ENCODE peak calls at places on chromosomes 16 and 17, in seven cellular contexts. D is nephron progenitor cell, O is AG09319, H is adrenal gland, Y is foreskin fibroblast, X is A549, I is epithelial cell of esophagus. A is an unnamed sample.

GRCh38 chr17:19354123-19354522 is 8.4 kb downstream of the B9D1 start:
- DNase-seq in O (peak), X (no peak), I (peak), Y (peak), H (no peak), D (no peak), A (no peak)

GRCh38 chr17:45873728-45874127 is 20.6 kb upstream of the MAPT start:
- DNase-seq in O (no peak), D (peak), I (peak), X (no peak), Y (no peak), H (no peak), A (no peak)

GRCh38 chr16:50389900-50390896 is 21.4 kb upstream of the BRD7 start:
- DNase-seq in X (no peak), O (no peak), D (no peak), Y (no peak), H (no peak), I (no peak), A (no peak)

GRCh38 chr16:79175286-79176057 is 425.1 kb downstream of the MAF start:
- DNase-seq in H (no peak), I (no peak), Y (no peak), X (no peak), O (no peak), D (no peak), A (no peak)

GRCh38 chr16:10828851-10829331 is 10.3 kb upstream of the TVP23A start:
- DNase-seq in H (peak), O (peak), D (no peak), X (no peak), I (peak), Y (peak), A (no peak)

GRCh38 chr16:73545713-73546112 is 497.8 kb upstream of the ZFHX3 start:
- DNase-seq in Y (no peak), H (no peak), X (no peak), D (no peak), O (no peak), I (no peak), A (no peak)

GRCh38 chr16:48081656-48082055 is 74.1 kb downstream of the ABCC12 start:
- DNase-seq in Y (peak), D (no peak), H (no peak), O (peak), X (peak), I (peak), A (no peak)

GRCh38 chr16:34743115-34743514 is 1283.7 kb downstream of the TP53TG3F start:
- DNase-seq in I (no peak), Y (no peak), O (no peak), H (no peak), X (no peak), D (no peak), A (no peak)

GRCh38 chr16:22320572-22321339 is 23.5 kb downstream of the POLR3E start:
- DNase-seq in X (no peak), I (no peak), H (no peak), Y (no peak), O (no peak), D (no peak), A (no peak)

GRCh38 chr16:13231365-13231764 is 330.0 kb downstream of the SHISA9 start:
- DNase-seq in Y (no peak), I (no peak), D (no peak), H (no peak), O (no peak), X (no peak), A (no peak)

GRCh38 chr16:4987250-4987579 is 29.1 kb downstream of the SEC14L5 start:
- DNase-seq in I (no peak), Y (no peak), X (no peak), H (no peak), O (no peak), D (no peak), A (no peak)

GRCh38 chr17:74474043-74474792 is 7.8 kb downstream of the CD300A start:
- DNase-seq in X (no peak), I (no peak), D (no peak), Y (no peak), O (no peak), H (no peak), A (no peak)

GRCh38 chr17:68047153-68047846 is 11.8 kb downstream of the KPNA2 start:
- DNase-seq in O (no peak), Y (no peak), I (no peak), D (no peak), H (no peak), X (no peak), A (no peak)

GRCh38 chr17:21015564-21015963 is 27.2 kb downstream of the USP22 start:
- DNase-seq in Y (no peak), X (no peak), H (no peak), D (no peak), I (no peak), O (no peak), A (no peak)

GRCh38 chr17:71260366-71260765 is 860.5 kb upstream of the SOX9 start:
- DNase-seq in I (peak), Y (no peak), H (no peak), X (no peak), D (no peak), O (no peak), A (no peak)

GRCh38 chr16:31451681-31452351 is 7.5 kb upstream of the ARMC5 start:
- DNase-seq in O (no peak), D (peak), Y (peak), H (peak), X (peak), I (peak), A (peak)

GRCh38 chr16:50982808-50983207 is 168.3 kb downstream of the SALL1 start:
- DNase-seq in O (no peak), Y (no peak), D (no peak), X (no peak), I (no peak), H (no peak), A (no peak)

GRCh38 chr16:46428108-46429061 is 192.8 kb downstream of the SHCBP1 start:
- DNase-seq in O (no peak), I (no peak), X (no peak), D (no peak), Y (no peak), H (no peak), A (no peak)

GRCh38 chr16:57268804-57269800 is 15.4 kb downstream of the PLLP start:
- DNase-seq in I (no peak), H (no peak), D (no peak), O (no peak), Y (no peak), X (no peak), A (no peak)

GRCh38 chr17:38747385-38748328 is 479 bp downstream of the PCGF2 start:
- DNase-seq in Y (no peak), D (peak), I (no peak), O (no peak), X (no peak), H (peak), A (peak)

GRCh38 chr16:25297151-25297787 is 39.6 kb upstream of the ZKSCAN2 start:
- DNase-seq in X (no peak), D (no peak), H (no peak), O (no peak), I (no peak), Y (no peak), A (no peak)

GRCh38 chr16:67571981-67572431 is 9.7 kb downstream of the CTCF start:
- DNase-seq in X (no peak), Y (no peak), D (no peak), I (no peak), O (peak), H (no peak), A (no peak)

GRCh38 chr16:583815-584591 is 5.9 kb upstream of the RAB40C start:
- DNase-seq in O (no peak), X (no peak), Y (no peak), I (no peak), D (no peak), H (peak), A (no peak)

GRCh38 chr16:586047-586644 is 3.7 kb upstream of the RAB40C start:
- DNase-seq in H (peak), D (no peak), Y (peak), I (no peak), X (no peak), O (no peak), A (no peak)

GRCh38 chr16:586645-587590 is 2.9 kb upstream of the RAB40C start:
- DNase-seq in Y (no peak), X (no peak), D (no peak), I (no peak), O (no peak), H (peak), A (no peak)

GRCh38 chr16:583470-583814 is 6.4 kb upstream of the RAB40C start:
- DNase-seq in H (peak), Y (no peak), X (no peak), I (no peak), D (no peak), O (no peak), A (no peak)

GRCh38 chr16:585351-585750 is 4.5 kb upstream of the RAB40C start:
- DNase-seq in I (no peak), O (no peak), Y (no peak), H (peak), X (no peak), D (no peak), A (no peak)
- TF ChIP-seq CTCF in I (no peak), O (no peak), Y (no peak), H (peak), X (no peak), D (no peak), A (no peak)

GRCh38 chr17:14772776-14773175 is 471.9 kb downstream of the HS3ST3B1 start:
- DNase-seq in H (no peak), O (no peak), Y (no peak), X (no peak), D (no peak), I (no peak), A (no peak)

GRCh38 chr17:14774774-14775173 is 473.9 kb downstream of the HS3ST3B1 start:
- DNase-seq in X (no peak), H (no peak), Y (no peak), O (no peak), D (no peak), I (no peak), A (no peak)

GRCh38 chr17:14771543-14771942 is 470.7 kb downstream of the HS3ST3B1 start:
- DNase-seq in O (no peak), Y (no peak), D (no peak), I (no peak), X (no peak), H (no peak), A (no peak)

GRCh38 chr17:14768923-14769322 is 468.0 kb downstream of the HS3ST3B1 start:
- DNase-seq in Y (no peak), H (no peak), X (no peak), I (no peak), D (no peak), O (no peak), A (no peak)
- TF ChIP-seq CTCF in Y (no peak), H (no peak), X (no peak), I (no peak), D (no peak), O (no peak), A (no peak)

DNA sequence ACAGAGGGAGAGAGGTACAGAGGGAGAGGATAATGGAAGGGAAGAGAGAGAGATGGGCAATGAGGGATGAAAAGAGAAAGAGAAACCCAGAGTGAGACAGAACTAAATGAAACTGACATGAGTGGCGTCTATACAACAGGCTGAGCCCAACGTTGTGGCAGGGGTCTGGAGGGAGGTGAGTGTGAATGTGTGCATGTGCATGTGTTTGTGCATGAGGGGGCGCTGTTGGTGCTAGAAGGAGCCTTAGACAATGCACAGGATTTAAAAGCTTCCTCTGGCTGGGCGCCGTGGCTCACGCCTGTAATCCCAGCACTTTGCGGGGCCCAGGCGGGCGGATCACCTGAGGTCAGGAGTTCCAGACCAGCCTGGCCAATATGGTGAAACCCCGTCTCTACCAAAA is 454.8 kb upstream of the CDH11 start:
- DNase-seq in D (no peak), Y (no peak), H (no peak), X (no peak), O (no peak), I (no peak), A (peak)
- TF ChIP-seq CTCF in D (no peak), Y (no peak), H (no peak), X (no peak), O (no peak), I (no peak), A (no peak)

DNA sequence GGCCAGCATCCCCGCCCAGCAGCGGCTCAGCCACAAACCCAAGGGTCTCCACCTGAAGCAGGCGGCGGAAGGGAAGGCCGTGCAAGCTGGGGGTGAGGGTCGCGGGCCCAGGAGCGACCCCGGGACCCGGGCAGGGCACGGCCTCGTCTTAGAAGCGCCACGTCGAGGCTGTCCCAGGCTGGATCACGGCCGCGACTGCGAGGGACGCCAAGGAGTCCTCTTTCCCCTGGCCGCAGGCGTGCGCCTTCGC is 535 bp upstream of the CCNF start:
- DNase-seq in I (no peak), X (no peak), H (no peak), Y (no peak), O (no peak), D (no peak), A (no peak)
- TF ChIP-seq CTCF in I (peak), X (no peak), H (no peak), Y (no peak), O (no peak), D (no peak), A (no peak)